ENCODE peak calls at places on chromosome 21, in four cellular contexts. One of them, this sample, is unnamed.
A peak's percentile ranks its signal among the peaks of the same experiment; 100 is the strongest.

GRCh38 chr21:26087223-26087918 is 83.2 kb downstream of the APP start:
- DNase-seq in type B pancreatic cell: no peak
- DNase-seq in left ventricle myocardium superior: no peak
- DNase-seq in stomach: no peak
- DNase-seq in this sample: no peak

GRCh38 chr21:28671549-28672195 is 321.0 kb downstream of the LTN1 start:
- DNase-seq in type B pancreatic cell: no peak
- DNase-seq in left ventricle myocardium superior: no peak
- DNase-seq in stomach: no peak
- DNase-seq in this sample: no peak

GRCh38 chr21:43782741-43783700 is 6.4 kb upstream of the RRP1 start:
- DNase-seq in type B pancreatic cell: no peak
- DNase-seq in left ventricle myocardium superior: no peak
- DNase-seq in stomach: no peak
- DNase-seq in this sample: peak; percentile 93

GRCh38 chr21:44613386-44614155 is 1.7 kb downstream of the KRTAP10-8 start:
- DNase-seq in type B pancreatic cell: no peak
- DNase-seq in left ventricle myocardium superior: no peak
- DNase-seq in stomach: no peak
- DNase-seq in this sample: no peak

GRCh38 chr21:33199516-33200217 is 30.1 kb upstream of the IFNAR2 start:
- DNase-seq in type B pancreatic cell: peak; percentile 75
- DNase-seq in left ventricle myocardium superior: peak; percentile 40
- DNase-seq in stomach: peak; percentile 83
- DNase-seq in this sample: peak; percentile 80

GRCh38 chr21:25614441-25614840 is 7.2 kb upstream of the MRPL39 start:
- DNase-seq in type B pancreatic cell: no peak
- DNase-seq in left ventricle myocardium superior: no peak
- DNase-seq in stomach: no peak
- DNase-seq in this sample: no peak

GRCh38 chr21:44519346-44520325 is 20.4 kb downstream of the KRTAP10-1 start:
- DNase-seq in type B pancreatic cell: no peak
- DNase-seq in left ventricle myocardium superior: peak; percentile 11
- DNase-seq in stomach: no peak
- DNase-seq in this sample: no peak

GRCh38 chr21:42925114-42925907 is at the start of gene ERVH48-1:
- DNase-seq in type B pancreatic cell: no peak
- DNase-seq in left ventricle myocardium superior: no peak
- DNase-seq in stomach: no peak
- DNase-seq in this sample: no peak

GRCh38 chr21:33123396-33124120 is 53.6 kb downstream of the OLIG1 start:
- DNase-seq in type B pancreatic cell: no peak
- DNase-seq in left ventricle myocardium superior: no peak
- DNase-seq in stomach: no peak
- DNase-seq in this sample: no peak

GRCh38 chr21:31636874-31637273 is 22.6 kb upstream of the SOD1 start:
- DNase-seq in type B pancreatic cell: no peak
- DNase-seq in left ventricle myocardium superior: no peak
- DNase-seq in stomach: no peak
- DNase-seq in this sample: no peak

GRCh38 chr21:40404319-40404906 is 442.5 kb downstream of the DSCAM start:
- DNase-seq in type B pancreatic cell: no peak
- DNase-seq in left ventricle myocardium superior: no peak
- DNase-seq in stomach: no peak
- DNase-seq in this sample: no peak

GRCh38 chr21:41684381-41685245 is 82.2 kb downstream of the RIPK4 start:
- DNase-seq in type B pancreatic cell: no peak
- DNase-seq in left ventricle myocardium superior: no peak
- DNase-seq in stomach: peak; percentile 74
- DNase-seq in this sample: no peak

GRCh38 chr21:42461881-42462877 is 33.8 kb downstream of the RSPH1 start:
- DNase-seq in type B pancreatic cell: no peak
- DNase-seq in left ventricle myocardium superior: no peak
- DNase-seq in stomach: peak; percentile 75
- DNase-seq in this sample: peak; percentile 79

GRCh38 chr21:26923986-26924385 is 42.9 kb downstream of the ADAMTS5 start:
- DNase-seq in type B pancreatic cell: no peak
- DNase-seq in left ventricle myocardium superior: no peak
- DNase-seq in stomach: no peak
- DNase-seq in this sample: no peak

GRCh38 chr21:34836103-34836932 is 167.5 kb downstream of the CLIC6 start:
- DNase-seq in type B pancreatic cell: no peak
- DNase-seq in left ventricle myocardium superior: peak; percentile 31
- DNase-seq in stomach: peak; percentile 71
- DNase-seq in this sample: peak; percentile 88

GRCh38 chr21:45504021-45504515 is 38.2 kb downstream of the SLC19A1 start:
- DNase-seq in type B pancreatic cell: peak; percentile 68
- DNase-seq in left ventricle myocardium superior: peak; percentile 18
- DNase-seq in stomach: no peak
- DNase-seq in this sample: peak; percentile 48